ENCODE peak calls at places on chromosome 7, in four cellular contexts. S is naive thymus-derived CD8-positive, alpha-beta T cell; F is iris pigment epithelial cell; C is left kidney. G is an unnamed sample.

GRCh38 chr7:44629825-44630580 is 23.6 kb downstream of the OGDH start:
- DNase-seq in S (no peak), F (no peak), C (no peak), G (no peak)

GRCh38 chr7:38368191-38368605 is 94.8 kb upstream of the TARP start:
- DNase-seq in S (peak; percentile 72), C (peak; percentile 86), F (peak; percentile 77), G (peak; percentile 92)

GRCh38 chr7:8360564-8361153 is 72.8 kb upstream of the NXPH1 start:
- DNase-seq in F (no peak), C (no peak), S (no peak), G (no peak)

GRCh38 chr7:81074406-81074805 is 155.6 kb upstream of the SEMA3C start:
- DNase-seq in C (no peak), S (no peak), F (no peak), G (no peak)

GRCh38 chr7:17506090-17506489 is 207.6 kb downstream of the AHR start:
- DNase-seq in S (no peak), C (peak; percentile 9), F (peak; percentile 78), G (no peak)

GRCh38 chr7:3495530-3495929 is 194.5 kb downstream of the SDK1 start:
- DNase-seq in S (no peak), F (no peak), C (no peak), G (peak; percentile 36)

GRCh38 chr7:1607686-1608085 is 37.9 kb upstream of the PSMG3 start:
- DNase-seq in S (no peak), C (peak; percentile 55), F (no peak), G (no peak)

GRCh38 chr7:94423865-94424264 is 29.2 kb downstream of the COL1A2 start:
- DNase-seq in C (no peak), S (no peak), F (peak; percentile 70), G (no peak)

GRCh38 chr7:24911213-24911603 is 68.8 kb downstream of the OSBPL3 start:
- DNase-seq in C (no peak), S (peak; percentile 63), F (no peak), G (no peak)

GRCh38 chr7:41010967-41011366 is 691.9 kb downstream of the INHBA start:
- DNase-seq in S (no peak), C (peak; percentile 25), F (no peak), G (no peak)

GRCh38 chr7:78151229-78151628 is 352.7 kb downstream of the PHTF2 start:
- DNase-seq in C (no peak), S (no peak), F (peak; percentile 67), G (no peak)

GRCh38 chr7:101820703-101821102 is 3.3 kb downstream of the CUX1 start:
- DNase-seq in S (no peak), C (no peak), F (no peak), G (no peak)

GRCh38 chr7:5743803-5744202 is 37.7 kb downstream of the RNF216 start:
- DNase-seq in F (no peak), C (no peak), S (no peak), G (no peak)

GRCh38 chr7:33816106-33816505 is 89.2 kb upstream of the BMPER start:
- DNase-seq in S (no peak), C (no peak), F (no peak), G (no peak)

GRCh38 chr7:128812514-128813168 is 17.6 kb upstream of the FLNC start:
- DNase-seq in F (peak; percentile 55), S (no peak), C (no peak), G (no peak)

GRCh38 chr7:5755704-5756131 is 25.7 kb downstream of the RNF216 start:
- DNase-seq in C (no peak), F (peak; percentile 87), S (no peak), G (no peak)